ENCODE peak calls at places on chromosome 11, in six cellular contexts. T, C, H, D, J and M are unnamed samples.

GRCh38 chr11:110798231-110798630 is 86.0 kb upstream of the ARHGAP20 start:
- DNase-seq in C (no peak), J (no peak), T (no peak), D (no peak), H (no peak), M (no peak)

GRCh38 chr11:35174666-35175065 is 35.7 kb downstream of the CD44 start:
- DNase-seq in J (no peak), T (no peak), D (peak; percentile 58), H (peak; percentile 76), C (no peak), M (no peak)

GRCh38 chr11:63510360-63511130 is 4.7 kb downstream of the LGALS12 start:
- DNase-seq in D (peak; percentile 30), J (peak; percentile 62), C (no peak), H (no peak), T (peak; percentile 84), M (no peak)

GRCh38 chr11:74371269-74372039 is 26.8 kb downstream of the PGM2L1 start:
- DNase-seq in T (no peak), C (peak; percentile 24), J (no peak), D (peak; percentile 12), H (peak; percentile 43), M (no peak)

GRCh38 chr11:35035894-35036408 is 103.0 kb upstream of the CD44 start:
- DNase-seq in C (no peak), D (peak; percentile 87), T (no peak), H (peak; percentile 98), J (no peak), M (no peak)

GRCh38 chr11:111765984-111766833 is at the start of gene PPP2R1B:
- DNase-seq in H (no peak), T (peak; percentile 88), C (peak; percentile 53), J (peak; percentile 69), D (peak; percentile 97), M (peak; percentile 72)

GRCh38 chr11:2518983-2519340 is 74.2 kb downstream of the KCNQ1 start:
- DNase-seq in H (no peak), T (peak; percentile 28), C (no peak), D (no peak), J (peak; percentile 3), M (no peak)

GRCh38 chr11:76186776-76187279 is 19.5 kb downstream of the WNT11 start:
- DNase-seq in C (no peak), T (peak; percentile 68), J (no peak), H (no peak), D (no peak), M (no peak)

GRCh38 chr11:85167471-85167870 is 459.7 kb downstream of the DLG2 start:
- DNase-seq in T (no peak), H (no peak), C (no peak), J (no peak), D (no peak), M (no peak)

GRCh38 chr11:3826721-3827120 is 14.0 kb downstream of the RHOG start:
- DNase-seq in T (no peak), H (no peak), J (no peak), C (no peak), D (no peak), M (no peak)

GRCh38 chr11:18615628-18616392 is 16.2 kb downstream of the MISFA start:
- DNase-seq in C (no peak), J (no peak), T (no peak), D (no peak), H (no peak), M (no peak)

GRCh38 chr11:94583885-94584500 is 16.8 kb downstream of the PIWIL4 start:
- DNase-seq in H (no peak), T (no peak), J (no peak), D (no peak), C (no peak), M (no peak)

GRCh38 chr11:46554205-46555162 is 39.3 kb downstream of the AMBRA1 start:
- DNase-seq in D (peak; percentile 67), J (no peak), H (peak; percentile 57), C (no peak), T (no peak), M (no peak)

GRCh38 chr11:35216962-35217667 is 78.1 kb downstream of the CD44 start:
- DNase-seq in D (no peak), T (no peak), H (no peak), C (no peak), J (no peak), M (no peak)

GRCh38 chr11:102111011-102111786 is 952 bp downstream of the YAP1 start:
- DNase-seq in C (no peak), J (peak; percentile 71), T (peak; percentile 89), H (no peak), D (peak; percentile 70), M (peak; percentile 81)

GRCh38 chr11:44680982-44681597 is 45.7 kb upstream of the TSPAN18 start:
- DNase-seq in J (no peak), T (no peak), D (no peak), C (no peak), H (no peak), M (no peak)

GRCh38 chr11:33655842-33656600 is 44.6 kb downstream of the C11orf91 start:
- DNase-seq in T (no peak), H (no peak), D (peak; percentile 17), C (no peak), J (peak; percentile 18), M (no peak)

GRCh38 chr11:28529540-28530410 is 421.6 kb downstream of the METTL15 start:
- DNase-seq in H (peak; percentile 47), C (peak; percentile 26), D (peak; percentile 43), T (no peak), J (no peak), M (no peak)

GRCh38 chr11:72079776-72080325 is 491 bp downstream of the NUMA1 start:
- DNase-seq in T (no peak), C (no peak), J (peak; percentile 17), H (no peak), D (peak; percentile 31), M (no peak)

GRCh38 chr11:120343429-120343828 is 7.2 kb downstream of the ARHGEF12 start:
- DNase-seq in T (no peak), D (no peak), H (no peak), C (no peak), J (no peak), M (no peak)

GRCh38 chr11:44673691-44674090 is 53.1 kb upstream of the TSPAN18 start:
- DNase-seq in H (no peak), T (no peak), J (no peak), D (no peak), C (no peak), M (no peak)

GRCh38 chr11:843818-844692 is 1.4 kb downstream of the TSPAN4 start:
- DNase-seq in D (peak; percentile 92), H (peak; percentile 92), T (peak; percentile 96), C (no peak), J (peak; percentile 89), M (peak; percentile 96)

GRCh38 chr11:104435498-104435897 is 271.6 kb upstream of the PDGFD start:
- DNase-seq in C (no peak), D (no peak), T (no peak), J (no peak), H (no peak), M (no peak)

GRCh38 chr11:117073539-117073938 is 24.7 kb downstream of the SIK3 start:
- DNase-seq in D (no peak), H (no peak), J (no peak), T (no peak), C (no peak), M (no peak)

GRCh38 chr11:61910473-61911123 is 6.8 kb downstream of the RAB3IL1 start:
- DNase-seq in C (no peak), J (no peak), H (no peak), D (no peak), T (peak; percentile 35), M (no peak)

GRCh38 chr11:18253778-18254338 is 5.4 kb upstream of the SAA2 start:
- DNase-seq in J (no peak), T (no peak), D (no peak), H (no peak), C (no peak), M (no peak)

GRCh38 chr11:68273056-68273738 is 1.4 kb upstream of the C11orf24 start:
- DNase-seq in D (no peak), C (no peak), H (no peak), T (no peak), J (no peak), M (no peak)

GRCh38 chr11:64040684-64041267 is 5.0 kb downstream of the FLRT1 start:
- DNase-seq in J (peak; percentile 14), T (no peak), D (no peak), C (no peak), H (no peak), M (no peak)

GRCh38 chr11:123640677-123641494 is 13.5 kb downstream of the SCN3B start:
- DNase-seq in T (peak; percentile 73), H (no peak), J (peak; percentile 16), D (peak; percentile 70), C (peak; percentile 15), M (peak; percentile 32)